ENCODE peak calls at places on chromosomes 2 and 18, in six cellular contexts. C, J, G, Y, R and H are unnamed samples.

GRCh38 chr2:29010946-29011649 is 30.0 kb downstream of the TOGARAM2 start:
- DNase-seq in C (no peak), J (no peak), G (no peak), Y (no peak), R (no peak), H (peak; percentile 29)

GRCh38 chr2:107633580-107634147 is 193.0 kb upstream of the RGPD4 start:
- DNase-seq in C (no peak), J (no peak), G (no peak), Y (no peak), R (no peak), H (no peak)

GRCh38 chr2:161208527-161209139 is 48.4 kb downstream of the TANK start:
- DNase-seq in C (peak; percentile 1), J (no peak), G (peak; percentile 37), Y (no peak), R (no peak), H (peak; percentile 3)

GRCh38 chr18:27969206-27969605 is 207.7 kb downstream of the CDH2 start:
- DNase-seq in C (no peak), J (no peak), G (no peak), Y (no peak), R (no peak), H (no peak)

GRCh38 chr2:211228559-211228958 is 672.2 kb downstream of the CPS1 start:
- DNase-seq in C (no peak), J (no peak), G (no peak), Y (no peak), R (no peak), H (no peak)

GRCh38 chr18:63523660-63524059 is 18.5 kb upstream of the SERPINB12 start:
- DNase-seq in C (no peak), J (no peak), G (no peak), Y (no peak), R (no peak), H (peak; percentile 42)

GRCh38 chr2:109030870-109031480 is 42.0 kb upstream of the EDAR start:
- DNase-seq in C (no peak), J (no peak), G (no peak), Y (no peak), R (no peak), H (peak; percentile 11)

GRCh38 chr2:223797811-223798721 is 39.3 kb downstream of the AP1S3 start:
- DNase-seq in C (peak; percentile 14), J (peak; percentile 56), G (peak; percentile 59), Y (no peak), R (peak; percentile 48), H (peak; percentile 24)

GRCh38 chr2:171509945-171510731 is 12.1 kb upstream of the CYBRD1 start:
- DNase-seq in C (no peak), J (peak; percentile 75), G (no peak), Y (no peak), R (no peak), H (no peak)

GRCh38 chr2:74741076-74741460 is 87.0 kb downstream of the SEMA4F start:
- DNase-seq in C (peak; percentile 56), J (no peak), G (no peak), Y (no peak), R (no peak), H (no peak)

GRCh38 chr2:168698959-168699358 is 103.5 kb upstream of the NOSTRIN start:
- DNase-seq in C (no peak), J (no peak), G (no peak), Y (no peak), R (no peak), H (no peak)

GRCh38 chr2:66696374-66696773 is 261.4 kb downstream of the MEIS1 start:
- DNase-seq in C (no peak), J (no peak), G (no peak), Y (no peak), R (no peak), H (no peak)

GRCh38 chr2:10774394-10774793 is 38.2 kb downstream of the PDIA6 start:
- DNase-seq in C (no peak), J (no peak), G (no peak), Y (no peak), R (peak; percentile 59), H (no peak)

GRCh38 chr2:120566331-120567035 is 169.2 kb upstream of the GLI2 start:
- DNase-seq in C (no peak), J (no peak), G (no peak), Y (no peak), R (no peak), H (no peak)

GRCh38 chr2:204909791-204910190 is 364.5 kb downstream of the PARD3B start:
- DNase-seq in C (no peak), J (no peak), G (no peak), Y (no peak), R (no peak), H (no peak)

GRCh38 chr2:173132531-173132930 is 56.9 kb downstream of the MAP3K20 start:
- DNase-seq in C (no peak), J (no peak), G (no peak), Y (no peak), R (no peak), H (no peak)

GRCh38 chr2:147197754-147198153 is 647.1 kb upstream of the ACVR2A start:
- DNase-seq in C (no peak), J (no peak), G (no peak), Y (no peak), R (no peak), H (no peak)

GRCh38 chr2:201978988-201979387 is 54.7 kb upstream of the FZD7 start:
- DNase-seq in C (no peak), J (no peak), G (no peak), Y (no peak), R (no peak), H (no peak)

GRCh38 chr2:101197215-101197745 is 46.1 kb upstream of the TBC1D8 start:
- DNase-seq in C (peak; percentile 32), J (no peak), G (peak; percentile 42), Y (no peak), R (peak; percentile 33), H (peak; percentile 45)

GRCh38 chr18:741931-742512 is 29.6 kb upstream of the ENOSF1 start:
- DNase-seq in C (peak; percentile 37), J (peak; percentile 30), G (peak; percentile 36), Y (peak; percentile 18), R (peak; percentile 61), H (peak; percentile 53)

GRCh38 chr18:48476550-48476917 is 62.3 kb upstream of the CTIF start:
- DNase-seq in C (no peak), J (no peak), G (no peak), Y (no peak), R (no peak), H (no peak)

GRCh38 chr2:105813405-105813804 is 68.7 kb downstream of the NCK2 start:
- DNase-seq in C (no peak), J (no peak), G (no peak), Y (no peak), R (no peak), H (no peak)

GRCh38 chr2:109054865-109055264 is 65.8 kb upstream of the EDAR start:
- DNase-seq in C (no peak), J (no peak), G (no peak), Y (no peak), R (no peak), H (no peak)

GRCh38 chr2:168192839-168193616 is 54.4 kb downstream of the STK39 start:
- DNase-seq in C (no peak), J (no peak), G (no peak), Y (no peak), R (no peak), H (peak; percentile 39)

GRCh38 chr2:47888581-47889280 is 17.6 kb downstream of the FBXO11 start:
- DNase-seq in C (no peak), J (no peak), G (no peak), Y (no peak), R (no peak), H (no peak)

GRCh38 chr2:178756843-178757242 is 50.4 kb downstream of the TTN start:
- DNase-seq in C (no peak), J (no peak), G (no peak), Y (peak; percentile 10), R (no peak), H (no peak)

GRCh38 chr2:159545080-159545479 is 71.3 kb downstream of the BAZ2B start:
- DNase-seq in C (no peak), J (no peak), G (no peak), Y (no peak), R (no peak), H (no peak)

GRCh38 chr2:190318514-190318913 is 1.1 kb downstream of the HIBCH start:
- DNase-seq in C (no peak), J (no peak), G (no peak), Y (no peak), R (no peak), H (no peak)

GRCh38 chr2:190315273-190315672 is 4.4 kb downstream of the HIBCH start:
- DNase-seq in C (no peak), J (no peak), G (no peak), Y (no peak), R (no peak), H (no peak)

GRCh38 chr2:190319557-190320498 is at the start of gene HIBCH:
- DNase-seq in C (peak; percentile 84), J (peak; percentile 81), G (peak; percentile 99), Y (peak; percentile 93), R (peak; percentile 90), H (peak; percentile 99)

GRCh38 chr2:190320696-190321095 is 1.1 kb upstream of the HIBCH start:
- DNase-seq in C (no peak), J (no peak), G (no peak), Y (no peak), R (no peak), H (no peak)

DNA sequence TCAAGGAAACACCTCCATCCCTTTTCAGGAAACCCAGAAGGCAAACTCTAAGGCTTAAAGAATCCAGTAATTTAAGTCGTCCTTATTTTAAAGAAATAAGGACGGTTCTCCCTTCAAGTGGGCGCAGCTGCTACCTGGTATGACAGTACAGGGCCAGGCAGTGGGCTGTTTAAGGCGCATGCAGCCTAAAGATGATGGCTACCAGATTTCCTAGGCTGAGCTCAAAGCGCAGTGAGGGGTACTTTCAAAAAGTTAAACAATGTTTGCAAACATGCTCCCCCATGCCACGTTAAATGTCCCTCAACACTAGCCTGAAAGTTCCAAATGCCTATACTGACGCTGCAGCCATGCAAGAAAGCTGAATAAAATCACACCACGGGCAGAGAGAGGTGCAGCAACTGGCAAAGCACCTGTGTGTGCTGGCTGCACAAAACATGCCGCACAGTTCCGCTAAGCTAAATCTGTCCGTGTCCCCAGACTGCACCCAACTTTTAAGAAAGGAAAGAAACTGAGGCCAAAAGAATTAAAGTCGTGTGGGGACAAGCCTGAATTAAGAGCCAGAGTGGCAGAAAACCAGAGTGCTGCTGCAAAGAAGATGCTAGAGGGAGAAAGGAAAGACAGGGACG is 582 bp downstream of the HIBCH start:
- DNase-seq in C (no peak), J (no peak), G (no peak), Y (no peak), R (peak; percentile 22), H (peak; percentile 27)
- H3K4me1 ChIP-seq in C (peaks cover 14% of the 10 kb centered on the region), J (peaks cover 9% of the 10 kb centered on the region), G (peaks cover 57% of the 10 kb centered on the region), Y (peaks cover 23% of the 10 kb centered on the region), R (peaks cover 7% of the 10 kb centered on the region), H (peaks cover 8% of the 10 kb centered on the region)

DNA sequence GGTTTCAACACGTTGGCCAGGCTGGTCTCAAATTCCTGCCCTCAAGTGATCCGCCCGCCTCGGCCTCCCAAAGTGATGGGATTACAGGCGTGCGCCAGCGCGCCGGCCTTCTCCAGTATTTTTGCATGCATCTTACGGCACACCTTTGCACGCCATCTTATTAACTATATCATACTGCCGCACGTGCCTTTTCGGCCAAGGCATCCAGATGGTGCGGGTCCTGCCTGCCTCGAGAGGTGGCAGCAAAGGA is 759 bp upstream of the ING5 start:
- DNase-seq in C (no peak), J (peak; percentile 51), G (no peak), Y (peak; percentile 43), R (no peak), H (no peak)
- TF ChIP-seq REST in C (no peak), J (no peak), G (no peak), Y (no peak), R (no peak), H (no peak)

GRCh38 chr2:86441789-86442641 is 844 bp downstream of the KDM3A start:
- DNase-seq in C (peak; percentile 18), J (peak; percentile 19), G (peak; percentile 24), Y (no peak), R (peak; percentile 76), H (peak; percentile 61)
- H3K4me1 ChIP-seq in C (peaks cover 11% of the 10 kb centered on the region), J (peaks cover 11% of the 10 kb centered on the region), G (peaks cover 47% of the 10 kb centered on the region), Y (peaks cover 12% of the 10 kb centered on the region), R (peaks cover 13% of the 10 kb centered on the region), H (no peaks in the 10 kb centered on the region)

GRCh38 chr18:8786766-8787670 is 81.7 kb downstream of the MTCL1 start:
- DNase-seq in C (no peak), J (no peak), G (no peak), Y (no peak), R (peak; percentile 57), H (no peak)
- TF ChIP-seq REST in C (no peak), J (no peak), G (no peak), Y (no peak), R (no peak), H (no peak)